ENCODE peak calls at places on chromosomes 16 and 17, in nine cellular contexts. I is PC-9, Q is BE2C, C is keratinocyte, B is tibial artery, O is GM06990, D is stomach, G is MM.1S, N is testis. Z is an unnamed sample.

GRCh38 chr17:4789951-4790704 is 1.4 kb downstream of the GLTPD2 start:
- DNase-seq in D (peak; percentile 90), O (peak; percentile 90), G (peak; percentile 85), C (peak; percentile 77), Q (peak; percentile 86), I (peak; percentile 84), B (peak; percentile 90), N (peak; percentile 82), Z (no peak)

GRCh38 chr17:19654901-19655300 is 6.3 kb downstream of the ALDH3A2 start:
- DNase-seq in Q (no peak), N (no peak), I (no peak), B (no peak), G (no peak), C (no peak), D (no peak), O (no peak), Z (no peak)

GRCh38 chr17:78477913-78478756 is 99.1 kb downstream of the DNAH17 start:
- DNase-seq in I (no peak), C (no peak), O (no peak), D (no peak), G (no peak), Q (no peak), B (no peak), N (no peak), Z (no peak)

GRCh38 chr16:68538880-68539701 is at the start of gene ZFP90:
- DNase-seq in B (peak; percentile 91), I (peak; percentile 46), C (no peak), G (peak; percentile 84), D (peak; percentile 90), Q (peak; percentile 94), N (peak; percentile 92), O (peak; percentile 90), Z (peak; percentile 37)

GRCh38 chr17:48150602-48151001 is 43.0 kb downstream of the SNX11 start:
- DNase-seq in N (no peak), O (no peak), Q (no peak), C (no peak), B (no peak), G (no peak), I (no peak), D (no peak), Z (no peak)

GRCh38 chr17:19744492-19744891 is 3.6 kb downstream of the ALDH3A1 start:
- DNase-seq in I (no peak), N (no peak), O (no peak), C (no peak), Q (no peak), G (no peak), B (no peak), D (no peak), Z (no peak)

GRCh38 chr16:22191089-22191965 is 14.8 kb upstream of the EEF2K start:
- DNase-seq in C (peak; percentile 86), G (peak; percentile 95), D (peak; percentile 100), B (peak; percentile 100), I (peak; percentile 86), N (peak; percentile 100), Q (peak; percentile 99), O (peak; percentile 95), Z (peak; percentile 82)

GRCh38 chr16:11145173-11145820 is 110.7 kb downstream of the SOCS1 start:
- DNase-seq in I (no peak), N (no peak), D (no peak), B (no peak), C (no peak), O (no peak), G (no peak), Q (no peak), Z (no peak)

GRCh38 chr17:4499431-4500187 is 928 bp downstream of the SPNS2 start:
- DNase-seq in C (no peak), D (no peak), N (no peak), B (no peak), I (no peak), Q (peak; percentile 23), O (no peak), G (no peak), Z (no peak)

GRCh38 chr17:50629902-50630301 is 4.8 kb upstream of the ABCC3 start:
- DNase-seq in I (no peak), D (no peak), O (no peak), N (no peak), Q (no peak), B (no peak), C (no peak), G (no peak), Z (no peak)

GRCh38 chr16:83354015-83354414 is 453.8 kb upstream of the HSBP1 start:
- DNase-seq in C (no peak), G (no peak), Q (no peak), N (peak; percentile 40), O (no peak), D (no peak), I (no peak), B (no peak), Z (no peak)
- H3K4me3 ChIP-seq in C (no peak overlapping the region), G (no peak overlapping the region), Q (no peak overlapping the region), N (no peak overlapping the region), O (no peak overlapping the region), D (no peak overlapping the region), I (no peak overlapping the region), B (no peak overlapping the region), Z (no peak overlapping the region)

GRCh38 chr17:1329745-1330343 is 50.4 kb downstream of the TRARG1 start:
- DNase-seq in B (no peak), N (no peak), D (no peak), C (no peak), O (no peak), I (no peak), Q (no peak), G (no peak), Z (no peak)

GRCh38 chr17:1325766-1326165 is 46.3 kb downstream of the TRARG1 start:
- DNase-seq in I (no peak), Q (no peak), B (no peak), C (no peak), N (no peak), D (no peak), O (no peak), G (no peak), Z (no peak)

GRCh38 chr17:1324201-1324750 is 44.8 kb downstream of the TRARG1 start:
- DNase-seq in O (no peak), N (peak; percentile 58), C (no peak), Q (no peak), B (no peak), I (no peak), D (no peak), G (no peak), Z (no peak)

GRCh38 chr17:1331708-1332107 is 52.2 kb downstream of the TRARG1 start:
- DNase-seq in Q (no peak), D (no peak), N (no peak), I (no peak), B (no peak), C (no peak), O (no peak), G (no peak), Z (no peak)

DNA sequence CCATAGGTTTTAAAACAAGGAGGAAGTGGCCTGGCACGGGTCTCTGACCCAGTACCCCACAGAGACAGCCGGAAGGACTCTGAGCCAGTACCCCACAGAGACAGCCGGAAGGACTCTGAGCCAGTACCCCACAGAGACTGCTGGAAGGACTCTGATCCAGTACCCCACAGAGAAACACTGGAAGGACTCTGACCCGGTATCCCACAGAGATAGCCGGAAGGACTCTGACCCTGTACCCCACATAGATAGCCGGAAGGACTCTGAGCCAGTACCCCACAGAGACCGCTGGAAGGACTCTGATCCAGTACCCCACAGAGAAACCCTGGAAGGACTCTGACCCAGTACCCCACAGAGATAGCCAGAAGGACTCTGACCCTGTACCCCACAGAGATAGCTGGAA is 49.0 kb downstream of the TRARG1 start:
- DNase-seq in G (no peak), O (no peak), N (no peak), D (no peak), B (no peak), I (no peak), Q (no peak), C (no peak), Z (no peak)
- H3K27me3 ChIP-seq in G (peaks cover 67% of the 10 kb centered on the region), O (no peaks in the 10 kb centered on the region), N (no peaks in the 10 kb centered on the region), D (no peaks in the 10 kb centered on the region), B (no peaks in the 10 kb centered on the region), I (peaks cover 30% of the 10 kb centered on the region), Q (no peaks in the 10 kb centered on the region), C (peaks cover 3% of the 10 kb centered on the region), Z (peaks cover 3% of the 10 kb centered on the region)

DNA sequence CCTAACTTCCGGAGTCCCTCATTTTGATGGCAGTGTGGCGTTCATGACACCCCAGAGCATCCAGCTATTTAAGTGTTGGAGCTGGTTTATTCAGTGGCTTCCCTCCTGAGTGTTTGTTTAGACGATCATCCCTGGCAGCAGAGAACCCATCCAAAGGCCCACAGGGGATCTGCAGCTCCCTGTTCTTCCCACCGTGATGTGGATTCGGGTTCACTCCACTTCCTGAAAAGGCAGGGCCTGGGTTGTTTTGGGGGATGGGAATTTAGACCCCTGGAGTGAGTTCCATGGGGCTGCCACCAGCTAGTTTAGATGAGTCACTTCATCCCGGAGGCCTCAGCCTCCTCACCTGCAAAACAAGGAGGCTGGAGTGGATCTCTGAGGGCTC is 2.3 kb downstream of the KSR1 start:
- DNase-seq in D (no peak), B (no peak), G (no peak), C (no peak), Q (no peak), O (no peak), I (no peak), N (no peak), Z (no peak)
- H3K4me3 ChIP-seq in D (no peak overlapping the region), B (no peak overlapping the region), G (no peak overlapping the region), C (no peak overlapping the region), Q (no peak overlapping the region), O (peak overlapping the region; percentile 94), I (no peak overlapping the region), N (no peak overlapping the region), Z (no peak overlapping the region)

GRCh38 chr17:8001976-8002645 is at the start of gene GUCY2D:
- DNase-seq in G (peak; percentile 10), D (no peak), Q (no peak), B (no peak), I (no peak), O (no peak), C (no peak), N (no peak), Z (no peak)
- H3K27me3 ChIP-seq in G (peaks cover 36% of the 10 kb centered on the region), D (peaks cover 36% of the 10 kb centered on the region), Q (peaks cover 26% of the 10 kb centered on the region), B (peaks cover 5% of the 10 kb centered on the region), I (peaks cover 3% of the 10 kb centered on the region), O (peaks cover 3% of the 10 kb centered on the region), C (peaks cover 47% of the 10 kb centered on the region), N (no peaks in the 10 kb centered on the region), Z (peaks cover 40% of the 10 kb centered on the region)

DNA sequence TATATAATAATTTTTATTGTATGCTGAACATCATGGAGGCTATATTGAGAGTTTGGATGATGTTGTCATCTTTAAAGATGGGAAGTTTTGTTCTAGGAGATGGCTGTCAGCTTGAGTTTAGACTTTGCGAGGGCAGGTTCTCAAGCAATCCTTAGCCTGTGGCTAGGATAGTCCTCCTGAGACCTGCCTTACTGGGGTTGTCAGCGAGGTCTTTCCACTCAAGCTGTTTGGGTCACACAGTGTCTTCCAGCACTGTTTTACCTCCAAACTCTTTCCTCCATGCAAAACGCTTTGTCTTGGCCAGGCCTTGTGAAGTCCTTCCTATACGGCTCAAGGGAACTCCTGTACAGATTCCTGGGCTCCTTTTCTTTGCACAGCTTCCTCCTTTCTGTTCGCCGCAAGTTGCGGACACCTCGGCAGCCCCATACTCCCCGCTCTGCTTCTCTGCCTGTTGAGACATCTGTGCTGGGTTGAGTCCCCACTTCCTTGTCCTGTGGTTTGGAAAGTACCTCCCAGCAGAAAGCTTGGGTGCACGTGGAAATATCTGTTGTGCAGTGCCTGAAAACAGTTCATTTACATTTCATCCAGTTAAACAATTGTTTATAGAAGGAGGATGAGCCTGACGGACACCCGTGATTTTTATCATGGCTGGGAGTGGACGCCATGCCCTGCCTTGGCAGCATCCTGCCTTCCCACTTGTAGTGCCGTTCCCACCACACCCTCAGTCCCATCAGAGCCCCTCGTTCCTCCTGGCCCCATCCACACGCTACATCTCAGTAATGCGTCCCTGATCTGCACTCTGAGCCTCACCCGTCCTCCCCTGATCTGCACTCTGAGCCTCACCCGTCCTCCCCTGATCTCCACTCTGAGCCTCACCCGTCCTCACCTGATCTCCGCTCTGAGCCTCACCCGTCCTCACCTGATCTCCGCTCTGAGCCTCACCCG is 55.0 kb upstream of the CBFA2T3 start:
- DNase-seq in N (no peak), D (peak; percentile 37), I (no peak), G (peak; percentile 22), C (no peak), Q (peak; percentile 1), B (no peak), O (peak; percentile 70), Z (no peak)
- H3K4me3 ChIP-seq in N (no peak overlapping the region), D (no peak overlapping the region), I (no peak overlapping the region), G (no peak overlapping the region), C (no peak overlapping the region), Q (no peak overlapping the region), B (no peak overlapping the region), O (peak overlapping the region; percentile 2), Z (no peak overlapping the region)